ENCODE peak calls at places on chromosome 6, in nine cellular contexts. One of them, this sample, is unnamed.

GRCh38 chr6:131792091-131792496 is 15.7 kb upstream of the ENPP1 start:
- DNase-seq in HuH-7.5: no peak
- DNase-seq in RCC 7860: peak
- DNase-seq in T-helper 9 cell: no peak
- DNase-seq in COR-L47: no peak
- DNase-seq in NCI-H2029: no peak
- DNase-seq in NCI-H2081: no peak
- DNase-seq in activated CD4-positive, alpha-beta T cell treated with anti-CD3 and anti-CD28 coated beads, Interleukin-2, amount 50 U/mL, for 24 hours: no peak
- DNase-seq in endodermal cell: peak
- DNase-seq in this sample: no peak

GRCh38 chr6:127737009-127737486 is 160.1 kb downstream of the C6orf58 start:
- DNase-seq in NCI-H2081: peak
- DNase-seq in T-helper 9 cell: peak
- DNase-seq in COR-L47: peak
- DNase-seq in HuH-7.5: peak
- DNase-seq in endodermal cell: no peak
- DNase-seq in activated CD4-positive, alpha-beta T cell treated with anti-CD3 and anti-CD28 coated beads, Interleukin-2, amount 50 U/mL, for 24 hours: no peak
- DNase-seq in RCC 7860: peak
- DNase-seq in NCI-H2029: peak
- DNase-seq in this sample: peak

GRCh38 chr6:107560657-107561056 is 70.7 kb downstream of the SOBP start:
- DNase-seq in RCC 7860: no peak
- DNase-seq in HuH-7.5: no peak
- DNase-seq in T-helper 9 cell: no peak
- DNase-seq in NCI-H2081: no peak
- DNase-seq in endodermal cell: no peak
- DNase-seq in activated CD4-positive, alpha-beta T cell treated with anti-CD3 and anti-CD28 coated beads, Interleukin-2, amount 50 U/mL, for 24 hours: no peak
- DNase-seq in NCI-H2029: no peak
- DNase-seq in COR-L47: no peak
- DNase-seq in this sample: no peak

GRCh38 chr6:46144270-46144669 is 14.5 kb downstream of the ENPP4 start:
- DNase-seq in NCI-H2029: no peak
- DNase-seq in activated CD4-positive, alpha-beta T cell treated with anti-CD3 and anti-CD28 coated beads, Interleukin-2, amount 50 U/mL, for 24 hours: no peak
- DNase-seq in endodermal cell: no peak
- DNase-seq in RCC 7860: no peak
- DNase-seq in NCI-H2081: no peak
- DNase-seq in COR-L47: no peak
- DNase-seq in HuH-7.5: no peak
- DNase-seq in T-helper 9 cell: no peak
- DNase-seq in this sample: no peak

GRCh38 chr6:108477034-108477433 is 83.7 kb upstream of the FOXO3 start:
- DNase-seq in T-helper 9 cell: no peak
- DNase-seq in COR-L47: peak
- DNase-seq in NCI-H2081: no peak
- DNase-seq in activated CD4-positive, alpha-beta T cell treated with anti-CD3 and anti-CD28 coated beads, Interleukin-2, amount 50 U/mL, for 24 hours: no peak
- DNase-seq in HuH-7.5: no peak
- DNase-seq in RCC 7860: no peak
- DNase-seq in NCI-H2029: no peak
- DNase-seq in endodermal cell: no peak
- DNase-seq in this sample: no peak

GRCh38 chr6:45661667-45662066 is 283.9 kb upstream of the SUPT3H start:
- DNase-seq in HuH-7.5: no peak
- DNase-seq in NCI-H2029: no peak
- DNase-seq in COR-L47: no peak
- DNase-seq in activated CD4-positive, alpha-beta T cell treated with anti-CD3 and anti-CD28 coated beads, Interleukin-2, amount 50 U/mL, for 24 hours: no peak
- DNase-seq in NCI-H2081: no peak
- DNase-seq in T-helper 9 cell: no peak
- DNase-seq in endodermal cell: no peak
- DNase-seq in RCC 7860: peak
- DNase-seq in this sample: peak

GRCh38 chr6:109739671-109740070 is 48.6 kb downstream of the FIG4 start:
- DNase-seq in T-helper 9 cell: no peak
- DNase-seq in COR-L47: no peak
- DNase-seq in RCC 7860: no peak
- DNase-seq in endodermal cell: no peak
- DNase-seq in NCI-H2081: no peak
- DNase-seq in activated CD4-positive, alpha-beta T cell treated with anti-CD3 and anti-CD28 coated beads, Interleukin-2, amount 50 U/mL, for 24 hours: no peak
- DNase-seq in NCI-H2029: no peak
- DNase-seq in HuH-7.5: no peak
- DNase-seq in this sample: no peak

GRCh38 chr6:40738551-40738950 is 151.4 kb upstream of the LRFN2 start:
- DNase-seq in endodermal cell: no peak
- DNase-seq in NCI-H2029: no peak
- DNase-seq in RCC 7860: no peak
- DNase-seq in T-helper 9 cell: no peak
- DNase-seq in NCI-H2081: no peak
- DNase-seq in HuH-7.5: no peak
- DNase-seq in activated CD4-positive, alpha-beta T cell treated with anti-CD3 and anti-CD28 coated beads, Interleukin-2, amount 50 U/mL, for 24 hours: no peak
- DNase-seq in COR-L47: no peak
- DNase-seq in this sample: no peak

GRCh38 chr6:47288245-47289090 is 21.2 kb downstream of the TNFRSF21 start:
- DNase-seq in NCI-H2081: peak
- DNase-seq in activated CD4-positive, alpha-beta T cell treated with anti-CD3 and anti-CD28 coated beads, Interleukin-2, amount 50 U/mL, for 24 hours: no peak
- DNase-seq in NCI-H2029: peak
- DNase-seq in endodermal cell: peak
- DNase-seq in T-helper 9 cell: no peak
- DNase-seq in HuH-7.5: no peak
- DNase-seq in RCC 7860: no peak
- DNase-seq in COR-L47: no peak
- DNase-seq in this sample: no peak

GRCh38 chr6:26555505-26556262 is 17.5 kb downstream of the HMGN4 start:
- DNase-seq in COR-L47: no peak
- DNase-seq in endodermal cell: peak
- DNase-seq in NCI-H2029: no peak
- DNase-seq in activated CD4-positive, alpha-beta T cell treated with anti-CD3 and anti-CD28 coated beads, Interleukin-2, amount 50 U/mL, for 24 hours: no peak
- DNase-seq in NCI-H2081: no peak
- DNase-seq in T-helper 9 cell: no peak
- DNase-seq in HuH-7.5: no peak
- DNase-seq in RCC 7860: no peak
- DNase-seq in this sample: no peak

GRCh38 chr6:154070041-154070440 is 31.0 kb downstream of the OPRM1 start:
- DNase-seq in NCI-H2081: no peak
- DNase-seq in endodermal cell: no peak
- DNase-seq in COR-L47: no peak
- DNase-seq in T-helper 9 cell: no peak
- DNase-seq in HuH-7.5: no peak
- DNase-seq in RCC 7860: no peak
- DNase-seq in activated CD4-positive, alpha-beta T cell treated with anti-CD3 and anti-CD28 coated beads, Interleukin-2, amount 50 U/mL, for 24 hours: no peak
- DNase-seq in NCI-H2029: no peak
- DNase-seq in this sample: no peak

GRCh38 chr6:126376682-126377081 is 36.8 kb downstream of the CENPW start:
- DNase-seq in NCI-H2081: no peak
- DNase-seq in T-helper 9 cell: no peak
- DNase-seq in activated CD4-positive, alpha-beta T cell treated with anti-CD3 and anti-CD28 coated beads, Interleukin-2, amount 50 U/mL, for 24 hours: no peak
- DNase-seq in NCI-H2029: no peak
- DNase-seq in HuH-7.5: no peak
- DNase-seq in RCC 7860: no peak
- DNase-seq in endodermal cell: no peak
- DNase-seq in COR-L47: no peak
- DNase-seq in this sample: no peak

GRCh38 chr6:17656092-17656491 is 50.6 kb downstream of the NUP153 start:
- DNase-seq in RCC 7860: no peak
- DNase-seq in activated CD4-positive, alpha-beta T cell treated with anti-CD3 and anti-CD28 coated beads, Interleukin-2, amount 50 U/mL, for 24 hours: no peak
- DNase-seq in T-helper 9 cell: no peak
- DNase-seq in NCI-H2081: no peak
- DNase-seq in HuH-7.5: peak
- DNase-seq in COR-L47: no peak
- DNase-seq in NCI-H2029: peak
- DNase-seq in endodermal cell: no peak
- DNase-seq in this sample: no peak

GRCh38 chr6:150695652-150696051 is 96.0 kb downstream of the PLEKHG1 start:
- DNase-seq in NCI-H2081: no peak
- DNase-seq in endodermal cell: no peak
- DNase-seq in NCI-H2029: no peak
- DNase-seq in activated CD4-positive, alpha-beta T cell treated with anti-CD3 and anti-CD28 coated beads, Interleukin-2, amount 50 U/mL, for 24 hours: no peak
- DNase-seq in COR-L47: no peak
- DNase-seq in RCC 7860: no peak
- DNase-seq in T-helper 9 cell: no peak
- DNase-seq in HuH-7.5: no peak
- DNase-seq in this sample: no peak

GRCh38 chr6:102619585-102619984 is 1226.1 kb downstream of the GRIK2 start:
- DNase-seq in T-helper 9 cell: no peak
- DNase-seq in HuH-7.5: no peak
- DNase-seq in NCI-H2081: peak
- DNase-seq in endodermal cell: no peak
- DNase-seq in NCI-H2029: peak
- DNase-seq in RCC 7860: peak
- DNase-seq in activated CD4-positive, alpha-beta T cell treated with anti-CD3 and anti-CD28 coated beads, Interleukin-2, amount 50 U/mL, for 24 hours: no peak
- DNase-seq in COR-L47: peak
- DNase-seq in this sample: no peak

GRCh38 chr6:17866876-17867444 is 120.5 kb downstream of the KIF13A start:
- DNase-seq in activated CD4-positive, alpha-beta T cell treated with anti-CD3 and anti-CD28 coated beads, Interleukin-2, amount 50 U/mL, for 24 hours: no peak
- DNase-seq in NCI-H2029: no peak
- DNase-seq in HuH-7.5: no peak
- DNase-seq in T-helper 9 cell: no peak
- DNase-seq in COR-L47: no peak
- DNase-seq in endodermal cell: no peak
- DNase-seq in NCI-H2081: no peak
- DNase-seq in RCC 7860: no peak
- DNase-seq in this sample: no peak

GRCh38 chr6:47203266-47203967 is 106.3 kb downstream of the TNFRSF21 start:
- DNase-seq in NCI-H2029: no peak
- DNase-seq in NCI-H2081: no peak
- DNase-seq in activated CD4-positive, alpha-beta T cell treated with anti-CD3 and anti-CD28 coated beads, Interleukin-2, amount 50 U/mL, for 24 hours: no peak
- DNase-seq in RCC 7860: no peak
- DNase-seq in COR-L47: no peak
- DNase-seq in T-helper 9 cell: no peak
- DNase-seq in HuH-7.5: no peak
- DNase-seq in endodermal cell: no peak
- DNase-seq in this sample: no peak

GRCh38 chr6:134961366-134961765 is 11.5 kb upstream of the ALDH8A1 start:
- DNase-seq in NCI-H2029: no peak
- DNase-seq in endodermal cell: no peak
- DNase-seq in HuH-7.5: no peak
- DNase-seq in NCI-H2081: no peak
- DNase-seq in T-helper 9 cell: no peak
- DNase-seq in COR-L47: no peak
- DNase-seq in activated CD4-positive, alpha-beta T cell treated with anti-CD3 and anti-CD28 coated beads, Interleukin-2, amount 50 U/mL, for 24 hours: no peak
- DNase-seq in RCC 7860: no peak
- DNase-seq in this sample: no peak

GRCh38 chr6:11752350-11752749 is 26.3 kb downstream of the ADTRP start:
- DNase-seq in NCI-H2029: no peak
- DNase-seq in HuH-7.5: no peak
- DNase-seq in NCI-H2081: no peak
- DNase-seq in COR-L47: no peak
- DNase-seq in RCC 7860: no peak
- DNase-seq in T-helper 9 cell: no peak
- DNase-seq in activated CD4-positive, alpha-beta T cell treated with anti-CD3 and anti-CD28 coated beads, Interleukin-2, amount 50 U/mL, for 24 hours: no peak
- DNase-seq in endodermal cell: no peak
- DNase-seq in this sample: no peak